ENCODE peak calls at places on chromosomes 3 and 15, in eight cellular contexts. P, B, N, O, I, D, Z and A are unnamed samples.

GRCh38 chr15:70906842-70907241 is 14.2 kb downstream of the LRRC49 start:
- DNase-seq in P (peak; percentile 48), B (no peak), N (no peak), O (no peak), I (no peak), D (no peak), Z (no peak), A (no peak)

GRCh38 chr3:131803113-131803512 is 231.7 kb downstream of the CPNE4 start:
- DNase-seq in P (no peak), B (no peak), N (no peak), O (no peak), I (no peak), D (no peak), Z (no peak), A (no peak)

GRCh38 chr3:17481116-17481515 is 261.3 kb downstream of the TBC1D5 start:
- DNase-seq in P (no peak), B (no peak), N (no peak), O (no peak), I (peak; percentile 50), D (no peak), Z (no peak), A (no peak)

GRCh38 chr3:35338186-35338585 is 301.1 kb upstream of the ARPP21 start:
- DNase-seq in P (no peak), B (no peak), N (no peak), O (no peak), I (no peak), D (no peak), Z (no peak), A (no peak)

GRCh38 chr3:4984511-4984864 is 5.3 kb downstream of the BHLHE40 start:
- DNase-seq in P (peak; percentile 38), B (no peak), N (no peak), O (no peak), I (no peak), D (no peak), Z (no peak), A (no peak)

GRCh38 chr3:100103558-100104441 is 10.5 kb downstream of the FILIP1L start:
- DNase-seq in P (peak; percentile 70), B (no peak), N (no peak), O (no peak), I (no peak), D (no peak), Z (peak; percentile 17), A (no peak)

GRCh38 chr3:24495334-24495994 is 814 bp upstream of the THRB start:
- DNase-seq in P (no peak), B (peak; percentile 53), N (no peak), O (peak; percentile 74), I (peak; percentile 87), D (no peak), Z (no peak), A (peak; percentile 65)

GRCh38 chr3:113008117-113008516 is 17.3 kb downstream of the GTPBP8 start:
- DNase-seq in P (peak; percentile 48), B (no peak), N (no peak), O (no peak), I (no peak), D (no peak), Z (no peak), A (no peak)

GRCh38 chr3:192545346-192545745 is 182.0 kb downstream of the FGF12 start:
- DNase-seq in P (no peak), B (no peak), N (no peak), O (no peak), I (no peak), D (no peak), Z (no peak), A (no peak)

GRCh38 chr3:73621388-73621787 is 3.4 kb downstream of the PDZRN3 start:
- DNase-seq in P (no peak), B (no peak), N (no peak), O (peak; percentile 39), I (no peak), D (no peak), Z (no peak), A (no peak)

GRCh38 chr15:81049835-81050234 is 49.1 kb downstream of the TLNRD1 start:
- DNase-seq in P (no peak), B (no peak), N (no peak), O (no peak), I (no peak), D (no peak), Z (no peak), A (no peak)

GRCh38 chr3:25768851-25769250 is 14.4 kb downstream of the NGLY1 start:
- DNase-seq in P (no peak), B (no peak), N (no peak), O (no peak), I (no peak), D (no peak), Z (no peak), A (no peak)

GRCh38 chr3:138774529-138775253 is 60.0 kb downstream of the PIK3CB start:
- DNase-seq in P (peak; percentile 100), B (peak; percentile 81), N (peak; percentile 4), O (peak; percentile 81), I (no peak), D (peak; percentile 99), Z (no peak), A (no peak)

GRCh38 chr15:70789213-70789612 is 25.9 kb upstream of the UACA start:
- DNase-seq in P (no peak), B (no peak), N (no peak), O (no peak), I (no peak), D (no peak), Z (no peak), A (no peak)

GRCh38 chr3:108489776-108490175 is 20.6 kb downstream of the MYH15 start:
- DNase-seq in P (peak; percentile 38), B (no peak), N (no peak), O (peak; percentile 54), I (no peak), D (no peak), Z (peak; percentile 51), A (no peak)

GRCh38 chr15:85727068-85727467 is 67.7 kb downstream of the KLHL25 start:
- DNase-seq in P (peak; percentile 86), B (no peak), N (no peak), O (no peak), I (no peak), D (no peak), Z (no peak), A (no peak)

GRCh38 chr3:157531301-157531660 is 28.1 kb upstream of the VEPH1 start:
- DNase-seq in P (no peak), B (no peak), N (no peak), O (no peak), I (no peak), D (no peak), Z (no peak), A (no peak)

GRCh38 chr3:116741462-116741861 is 31.9 kb downstream of the TUSC7 start:
- DNase-seq in P (no peak), B (no peak), N (no peak), O (peak; percentile 28), I (no peak), D (no peak), Z (no peak), A (no peak)

GRCh38 chr3:99875573-99875924 is 57.9 kb downstream of the CMSS1 start:
- DNase-seq in P (peak; percentile 72), B (no peak), N (no peak), O (peak; percentile 43), I (no peak), D (no peak), Z (no peak), A (no peak)

GRCh38 chr3:189232790-189233189 is 61.0 kb downstream of the TPRG1 start:
- DNase-seq in P (no peak), B (no peak), N (no peak), O (no peak), I (no peak), D (no peak), Z (no peak), A (no peak)

GRCh38 chr15:85730001-85730820 is 64.5 kb downstream of the KLHL25 start:
- DNase-seq in P (peak; percentile 69), B (no peak), N (no peak), O (peak; percentile 79), I (no peak), D (no peak), Z (peak; percentile 74), A (no peak)

GRCh38 chr3:142723665-142723967 is 218 bp upstream of the TRPC1 start:
- DNase-seq in P (no peak), B (no peak), N (no peak), O (no peak), I (no peak), D (no peak), Z (no peak), A (no peak)

GRCh38 chr3:133831966-133832801 is 26.6 kb downstream of the SRPRB start:
- DNase-seq in P (no peak), B (no peak), N (peak; percentile 42), O (no peak), I (no peak), D (no peak), Z (peak; percentile 16), A (no peak)
- TF ChIP-seq CTCF in P (no peak), B (no peak), N (peak; percentile 52), O (no peak), I (no peak), D (no peak), Z (peak; percentile 30), A (no peak)

GRCh38 chr15:79721256-79721655 is 175.6 kb downstream of the MTHFS start:
- DNase-seq in P (peak; percentile 67), B (no peak), N (no peak), O (no peak), I (no peak), D (no peak), Z (no peak), A (no peak)

GRCh38 chr15:79724804-79725203 is 172.0 kb downstream of the MTHFS start:
- DNase-seq in P (no peak), B (no peak), N (no peak), O (no peak), I (no peak), D (no peak), Z (no peak), A (no peak)

GRCh38 chr15:79728867-79729266 is 167.9 kb downstream of the MTHFS start:
- DNase-seq in P (no peak), B (no peak), N (no peak), O (no peak), I (no peak), D (no peak), Z (no peak), A (no peak)

GRCh38 chr15:79724312-79724711 is 172.5 kb downstream of the MTHFS start:
- DNase-seq in P (peak; percentile 46), B (no peak), N (no peak), O (no peak), I (no peak), D (no peak), Z (no peak), A (no peak)
- TF ChIP-seq CTCF in P (no peak), B (no peak), N (no peak), O (no peak), I (no peak), D (no peak), Z (no peak), A (no peak)

GRCh38 chr3:66803206-66803605 is 194.9 kb upstream of the KBTBD8 start:
- DNase-seq in P (no peak), B (no peak), N (no peak), O (no peak), I (no peak), D (no peak), Z (no peak), A (no peak)
- TF ChIP-seq CTCF in P (no peak), B (no peak), N (peak; percentile 72), O (peak; percentile 13), I (no peak), D (peak; percentile 6), Z (peak; percentile 34), A (no peak)

DNA sequence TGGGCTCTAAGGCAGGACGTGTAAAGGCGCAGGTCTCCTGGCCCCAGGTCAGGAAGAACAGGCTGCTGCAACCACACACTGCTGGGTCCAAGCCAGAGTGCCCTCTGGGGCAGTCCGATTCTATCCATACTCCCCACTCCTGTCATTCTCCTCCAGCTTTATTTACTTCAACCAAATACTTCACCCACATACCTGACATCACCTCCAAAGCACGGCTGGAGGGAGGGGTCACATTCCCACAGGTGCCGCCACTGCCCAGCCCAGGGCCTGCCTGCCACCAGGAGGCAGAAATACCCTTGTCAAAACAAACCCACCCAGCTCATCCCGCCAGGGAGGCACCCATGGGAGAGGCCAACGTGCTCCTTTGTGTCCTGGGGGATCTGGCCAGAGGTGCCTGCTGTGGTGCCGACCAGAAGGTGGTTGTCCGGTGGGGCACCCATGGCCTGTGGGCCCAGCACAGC is 100.4 kb downstream of the DAPK2 start:
- DNase-seq in P (no peak), B (peak; percentile 88), N (peak; percentile 47), O (no peak), I (peak; percentile 91), D (no peak), Z (no peak), A (no peak)
- TF ChIP-seq CTCF in P (no peak), B (peak; percentile 81), N (peak; percentile 31), O (no peak), I (peak; percentile 32), D (no peak), Z (no peak), A (no peak)